ENCODE peak calls at places on chromosomes 11 and 22, in four cellular contexts. K is CD4-positive, CD25-positive, alpha-beta regulatory T cell; E is adrenal gland; F is tibial artery. O is an unnamed sample.
A peak's percentile ranks its signal among the peaks of the same experiment; 100 is the strongest.

GRCh38 chr22:37292641-37293040 is 10.3 kb downstream of the CYTH4 start:
- DNase-seq in K (no peak), E (no peak), F (no peak), O (no peak)

GRCh38 chr11:114479331-114479730 is 40.1 kb downstream of the REXO2 start:
- DNase-seq in E (no peak), K (no peak), F (no peak), O (no peak)

GRCh38 chr11:131943296-131943695 is 572.9 kb downstream of the NTM start:
- DNase-seq in E (no peak), F (no peak), K (no peak), O (no peak)

GRCh38 chr22:25876871-25877270 is 134.9 kb downstream of the MYO18B start:
- DNase-seq in K (no peak), F (no peak), E (no peak), O (no peak)

GRCh38 chr11:47056261-47056915 is 119.8 kb downstream of the CSTPP1 start:
- DNase-seq in K (no peak), E (peak; percentile 15), F (no peak), O (no peak)

GRCh38 chr11:33868646-33869461 is 23.0 kb downstream of the LMO2 start:
- DNase-seq in F (no peak), E (no peak), K (no peak), O (no peak)

GRCh38 chr22:35380537-35381423 is at the start of gene HMOX1:
- DNase-seq in F (peak; percentile 98), E (peak; percentile 95), K (peak; percentile 85), O (peak; percentile 86)

GRCh38 chr11:119666463-119667131 is 62.4 kb downstream of the NECTIN1 start:
- DNase-seq in E (peak; percentile 74), K (peak; percentile 16), F (peak; percentile 83), O (no peak)

GRCh38 chr11:9313648-9314290 is 624 bp downstream of the TMEM41B start:
- DNase-seq in F (no peak), E (no peak), K (peak; percentile 50), O (no peak)

GRCh38 chr11:130181295-130182272 is 22.0 kb downstream of the ST14 start:
- DNase-seq in E (peak; percentile 80), K (no peak), F (no peak), O (no peak)

GRCh38 chr11:84671325-84672019 is 955.7 kb downstream of the DLG2 start:
- DNase-seq in E (no peak), F (no peak), K (no peak), O (no peak)

GRCh38 chr11:59754494-59754858 is 700 bp upstream of the STX3 start:
- DNase-seq in E (peak; percentile 42), F (no peak), K (peak; percentile 44), O (no peak)

GRCh38 chr11:56307836-56308235 is 7.1 kb upstream of the OR8K3 start:
- DNase-seq in E (no peak), F (no peak), K (no peak), O (no peak)

GRCh38 chr22:38317995-38318715 is 922 bp upstream of the CSNK1E start:
- DNase-seq in E (peak; percentile 90), F (peak; percentile 90), K (peak; percentile 7), O (peak; percentile 58)

GRCh38 chr11:61152816-61153592 is 8.2 kb downstream of the VPS37C start:
- DNase-seq in F (peak; percentile 59), K (no peak), E (no peak), O (no peak)

GRCh38 chr11:61730222-61730994 is 22.0 kb upstream of the MYRF start:
- DNase-seq in F (no peak), K (no peak), E (no peak), O (no peak)

GRCh38 chr11:66727282-66727882 is 1.6 kb downstream of the SPTBN2 start:
- DNase-seq in F (no peak), E (peak; percentile 56), K (peak; percentile 39), O (no peak)

GRCh38 chr11:1039481-1040427 is 3.2 kb upstream of the MUC6 start:
- DNase-seq in F (no peak), E (no peak), K (no peak), O (no peak)

GRCh38 chr22:37121887-37122591 is 12.5 kb upstream of the TMPRSS6 start:
- DNase-seq in K (peak; percentile 99), F (no peak), E (peak; percentile 38), O (no peak)

GRCh38 chr11:47143322-47143721 is 33.4 kb downstream of the ARFGAP2 start:
- DNase-seq in K (no peak), E (no peak), F (no peak), O (no peak)

GRCh38 chr22:30324008-30324730 is 2.6 kb downstream of the TBC1D10A start:
- DNase-seq in E (no peak), F (no peak), K (peak; percentile 69), O (no peak)

GRCh38 chr11:32790916-32791315 is 3.5 kb downstream of the CCDC73 start:
- DNase-seq in E (no peak), F (no peak), K (no peak), O (no peak)

GRCh38 chr11:103529217-103529684 is 420.0 kb downstream of the DYNC2H1 start:
- DNase-seq in E (peak; percentile 51), K (no peak), F (no peak), O (no peak)

GRCh38 chr22:17084554-17085276 is at the start of gene IL17RA:
- DNase-seq in F (peak; percentile 94), K (peak; percentile 95), E (peak; percentile 95), O (peak; percentile 51)
- H3K27ac ChIP-seq in F (peak within 1 kb of the TSS; percentile 89), K (peak within 1 kb of the TSS; percentile 81), E (peak within 1 kb of the TSS; percentile 97), O (peak within 1 kb of the TSS; percentile 82)

GRCh38 chr11:69773626-69774353 is 1.4 kb downstream of the FGF4 start:
- DNase-seq in F (no peak), K (no peak), E (no peak), O (no peak)
- H3K27me3 ChIP-seq in F (peaks cover 84% of the 10 kb centered on the region), K (peaks cover 7% of the 10 kb centered on the region), E (peaks cover 41% of the 10 kb centered on the region), O (no peaks in the 10 kb centered on the region)

GRCh38 chr11:78312712-78313111 is 104.9 kb downstream of the GAB2 start:
- DNase-seq in E (no peak), K (no peak), F (no peak), O (no peak)
- H3K27ac ChIP-seq in E (no peak overlapping the region), K (no peak overlapping the region), F (peak overlapping the region; percentile 36), O (no peak overlapping the region)

GRCh38 chr22:46070722-46071450 is 79.4 kb upstream of the PPARA start:
- DNase-seq in E (peak; percentile 68), F (peak; percentile 86), K (peak; percentile 30), O (no peak)
- H3K27me3 ChIP-seq in E (no peaks in the 10 kb centered on the region), F (no peaks in the 10 kb centered on the region), K (peaks cover 7% of the 10 kb centered on the region), O (no peaks in the 10 kb centered on the region)